ENCODE peak calls at places on chromosomes 12 and 14, in eight cellular contexts. O is heart left ventricle, B is uterus, D is Panc1, P is choroid plexus epithelial cell, I is heart right ventricle, G is fibroblast of mammary gland, N is bronchial epithelial cell. M is an unnamed sample.
A peak's percentile ranks its signal among the peaks of the same experiment; 100 is the strongest.

GRCh38 chr12:107459649-107460048 is 225.9 kb upstream of the PWP1 start:
- DNase-seq in G (no peak), B (no peak), N (no peak), D (no peak), P (no peak), I (no peak), O (no peak), M (no peak)

GRCh38 chr12:103930787-103931536 is 752 bp downstream of the HSP90B1 start:
- DNase-seq in G (peak; percentile 46), O (peak; percentile 49), B (peak; percentile 44), N (no peak), D (no peak), I (peak; percentile 38), P (peak; percentile 39), M (no peak)

GRCh38 chr12:53214687-53215455 is 7.8 kb upstream of the ITGB7 start:
- DNase-seq in I (peak; percentile 80), B (peak; percentile 71), P (no peak), N (no peak), D (no peak), O (peak; percentile 90), G (no peak), M (no peak)

GRCh38 chr12:79522237-79522636 is 168.5 kb downstream of the PAWR start:
- DNase-seq in D (no peak), P (no peak), I (no peak), B (no peak), G (no peak), N (no peak), O (no peak), M (no peak)

GRCh38 chr12:87491089-87491488 is 538.1 kb downstream of the C12orf50 start:
- DNase-seq in G (no peak), I (no peak), N (no peak), P (no peak), B (no peak), O (no peak), D (no peak), M (no peak)

GRCh38 chr12:57434517-57435223 is at the start of gene INHBC:
- DNase-seq in D (no peak), O (no peak), I (no peak), G (no peak), P (peak; percentile 44), B (peak; percentile 8), N (no peak), M (no peak)

GRCh38 chr12:19273482-19274330 is 144.2 kb downstream of the PLEKHA5 start:
- DNase-seq in G (peak; percentile 95), O (peak; percentile 72), B (peak; percentile 67), N (peak; percentile 91), D (no peak), I (peak; percentile 64), P (peak; percentile 98), M (peak; percentile 92)

GRCh38 chr14:104150201-104151027 is 12.0 kb downstream of the KIF26A start:
- DNase-seq in N (no peak), D (no peak), B (no peak), P (peak; percentile 97), G (peak; percentile 52), O (no peak), I (peak; percentile 41), M (peak; percentile 13)

GRCh38 chr12:111937429-111937828 is 75.5 kb downstream of the TMEM116 start:
- DNase-seq in P (peak; percentile 3), B (no peak), G (no peak), O (no peak), I (no peak), N (no peak), D (no peak), M (peak; percentile 12)

GRCh38 chr14:105529506-105530445 is 3.4 kb downstream of the TMEM121 start:
- DNase-seq in I (no peak), O (peak; percentile 51), G (no peak), D (no peak), P (no peak), N (no peak), B (no peak), M (no peak)

DNA sequence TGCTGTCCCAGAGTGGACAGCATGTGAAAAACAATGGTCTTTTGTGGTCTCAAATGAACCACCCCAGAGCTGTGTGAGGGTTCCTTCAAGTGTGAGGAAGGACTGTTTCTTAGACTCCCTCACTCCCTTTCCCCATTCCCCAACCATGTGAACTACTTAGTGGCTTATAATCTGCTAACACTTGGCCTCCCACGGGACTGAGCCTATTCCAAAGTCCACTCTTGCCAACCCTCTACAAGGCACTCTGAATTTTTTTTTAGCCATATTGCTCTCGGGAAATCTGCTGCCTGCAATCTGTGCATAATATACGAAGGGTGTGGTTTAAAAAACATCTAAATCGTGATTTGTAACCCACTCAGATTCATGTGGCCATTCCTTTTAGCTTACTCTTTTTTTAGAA is 2.6 kb downstream of the SVOP start:
- DNase-seq in G (no peak), P (no peak), I (no peak), N (no peak), D (no peak), O (no peak), B (no peak), M (no peak)
- TF ChIP-seq CTCF in G (no peak), P (no peak), I (no peak), N (no peak), D (no peak), O (no peak), B (no peak), M (no peak)

DNA sequence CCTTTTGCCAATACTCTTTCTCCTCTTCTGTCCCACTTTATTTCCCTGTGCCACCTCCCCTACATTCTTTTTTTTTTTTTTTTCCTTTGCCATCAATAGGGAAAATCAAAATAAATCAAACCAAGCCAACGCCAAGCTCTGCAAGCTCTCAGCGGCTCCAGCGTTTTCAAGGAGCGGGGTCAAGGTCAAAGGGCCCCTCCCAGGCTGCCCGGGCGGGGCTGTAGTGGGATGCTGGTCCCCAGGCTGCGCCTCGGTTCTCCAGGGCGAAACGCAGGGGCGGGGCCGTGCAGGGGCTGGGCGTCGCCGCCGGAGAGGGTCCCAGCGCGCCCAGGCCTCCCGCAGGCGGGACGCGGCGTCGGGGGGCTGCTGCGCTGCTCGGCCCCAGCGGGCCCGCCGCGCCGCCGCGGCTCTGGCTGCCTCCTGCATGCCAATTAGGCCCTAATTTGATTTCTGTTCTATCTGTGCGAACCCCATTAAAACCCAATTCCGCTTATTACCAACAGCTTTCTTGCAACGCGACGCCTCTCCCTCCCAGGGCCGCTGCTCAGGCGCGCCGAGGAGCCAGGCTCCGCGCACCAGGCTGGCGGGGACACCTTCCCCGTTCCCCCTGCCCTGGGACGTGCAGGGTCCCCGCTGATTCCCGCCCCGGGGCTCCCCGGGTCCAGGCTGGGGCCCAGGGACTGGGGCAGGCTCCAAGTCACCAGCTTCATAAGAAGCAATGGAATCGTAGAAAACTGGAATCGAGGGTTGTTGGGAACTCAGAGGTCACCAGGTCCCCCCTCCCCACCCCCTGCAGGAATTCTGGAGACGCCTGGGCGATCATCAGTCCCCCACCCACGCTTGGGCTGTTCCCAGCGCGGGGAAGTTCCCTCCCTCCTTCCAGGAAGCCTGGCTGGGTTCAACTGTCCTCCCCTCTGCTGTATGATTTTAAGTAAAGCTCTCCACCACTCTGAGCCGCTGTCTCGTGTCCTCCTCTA is 50.7 kb upstream of the MAP1LC3B2 start:
- DNase-seq in G (peak; percentile 67), O (no peak), B (peak; percentile 59), D (no peak), N (no peak), I (peak; percentile 52), P (no peak), M (no peak)
- H3K4me3 ChIP-seq in G (peak overlapping the region; percentile 34), O (peak overlapping the region; percentile 18), B (peak overlapping the region; percentile 43), D (no peak overlapping the region), N (peak overlapping the region; percentile 19), I (peak overlapping the region; percentile 40), P (peak overlapping the region; percentile 52), M (peak overlapping the region; percentile 37)

DNA sequence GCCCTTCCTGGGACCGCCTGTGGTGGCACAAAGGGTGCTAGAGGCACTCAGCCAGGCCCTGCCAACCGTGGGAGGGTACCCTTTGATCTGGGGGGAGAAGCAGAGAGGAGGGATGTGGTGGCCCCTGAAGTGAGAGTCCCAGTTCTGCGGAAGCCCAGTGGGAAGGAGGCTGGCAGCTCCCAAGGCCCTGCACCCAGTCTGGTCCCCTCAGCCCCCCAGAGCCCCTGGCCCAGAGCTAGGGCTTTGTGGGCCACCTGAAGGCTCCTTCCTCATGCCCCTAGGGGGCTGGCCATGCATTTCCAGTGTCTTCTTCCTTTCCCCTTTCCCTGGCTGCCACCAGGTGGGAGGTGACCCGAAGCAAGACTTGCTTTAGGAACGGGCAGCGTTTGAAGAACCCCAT is 44.3 kb downstream of the PLEKHG3 start:
- DNase-seq in I (no peak), P (no peak), D (no peak), O (no peak), G (no peak), N (no peak), B (no peak), M (no peak)
- TF ChIP-seq CTCF in I (no peak), P (no peak), D (no peak), O (no peak), G (no peak), N (no peak), B (no peak), M (no peak)

GRCh38 chr12:8035440-8036010 is 3.0 kb downstream of the FOXJ2 start:
- DNase-seq in O (no peak), P (no peak), D (no peak), G (peak; percentile 27), B (no peak), N (no peak), I (no peak), M (no peak)

GRCh38 chr12:8034802-8035201 is 2.3 kb downstream of the FOXJ2 start:
- DNase-seq in N (no peak), B (no peak), I (no peak), P (no peak), G (no peak), O (no peak), D (no peak), M (no peak)

GRCh38 chr12:8037046-8037663 is 4.6 kb downstream of the FOXJ2 start:
- DNase-seq in N (no peak), I (no peak), O (no peak), B (no peak), G (no peak), D (no peak), P (no peak), M (no peak)

GRCh38 chr12:8037947-8038346 is 5.4 kb downstream of the FOXJ2 start:
- DNase-seq in I (no peak), B (no peak), P (no peak), O (no peak), G (no peak), D (no peak), N (peak; percentile 53), M (no peak)

DNA sequence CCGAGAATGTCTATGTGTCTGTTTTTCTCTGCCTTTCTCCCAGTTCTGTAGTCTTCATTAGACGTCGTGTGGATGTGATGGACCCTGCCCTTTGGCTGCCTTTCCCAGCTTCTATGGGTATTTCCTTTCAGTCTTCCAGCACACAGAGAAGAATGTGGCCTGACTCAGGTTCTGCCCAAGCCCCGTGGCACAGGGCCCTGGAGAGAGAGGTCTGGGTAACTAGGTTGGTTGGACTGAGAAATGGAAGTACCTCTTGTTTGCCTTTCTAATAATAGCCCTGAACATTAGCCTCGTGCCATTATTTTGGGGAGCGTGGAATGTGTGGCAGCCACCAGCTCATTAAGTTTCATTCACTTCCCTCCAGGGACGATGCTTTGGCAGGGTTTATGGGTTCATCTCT is 3.9 kb downstream of the FOXJ2 start:
- DNase-seq in O (no peak), G (no peak), I (no peak), B (no peak), N (no peak), D (no peak), P (no peak), M (no peak)
- H3K4me3 ChIP-seq in O (no peak overlapping the region), G (no peak overlapping the region), I (no peak overlapping the region), B (no peak overlapping the region), N (no peak overlapping the region), D (no peak overlapping the region), P (no peak overlapping the region), M (no peak overlapping the region)

M was measured in BJ.